ENCODE peak calls at places on chromosomes 13 and 19, in seven cellular contexts. Y is epithelial cell of esophagus; L is thoracic aorta; Z is hepatic stellate cell; A is T-helper 17 cell; N is stimulated activated CD8-positive, alpha-beta memory T cell treated with anti-CD3 and anti-CD28 coated beads, Interleukin-4, amount 100 ng/mL, for 4 hours; J is adrenal gland. V is an unnamed sample.

GRCh38 chr19:3785464-3785937 is 680 bp downstream of the MATK start:
- DNase-seq in Y (peak), J (no peak), Z (no peak), N (peak), L (no peak), A (no peak), V (no peak)

GRCh38 chr19:50870417-50871089 is 2.7 kb upstream of the KLK2 start:
- DNase-seq in L (no peak), A (no peak), Y (no peak), N (no peak), Z (no peak), J (no peak), V (no peak)

GRCh38 chr19:19997656-19998268 is 41.5 kb downstream of the ZNF682 start:
- DNase-seq in A (peak), Y (peak), L (no peak), N (no peak), J (peak), Z (no peak), V (peak)

GRCh38 chr19:44795398-44795987 is 13.4 kb upstream of the BCAM start:
- DNase-seq in Y (no peak), J (no peak), N (no peak), Z (no peak), A (no peak), L (no peak), V (no peak)

GRCh38 chr19:29645911-29646310 is 19.4 kb upstream of the PLEKHF1 start:
- DNase-seq in Z (no peak), J (peak), L (no peak), Y (peak), N (no peak), A (no peak), V (peak)

GRCh38 chr13:110913322-110913721 is 1.5 kb downstream of the ANKRD10 start:
- DNase-seq in Z (peak), L (no peak), J (no peak), A (no peak), N (no peak), Y (peak), V (no peak)

GRCh38 chr19:45446295-45446694 is 21.5 kb upstream of the FOSB start:
- DNase-seq in J (no peak), A (no peak), N (no peak), Y (peak), Z (no peak), L (no peak), V (no peak)

GRCh38 chr19:46603752-46604241 is 2.7 kb downstream of the CALM3 start:
- DNase-seq in N (no peak), J (no peak), Y (no peak), Z (no peak), A (no peak), L (no peak), V (no peak)

GRCh38 chr13:97004096-97004876 is 10.0 kb upstream of the OXGR1 start:
- DNase-seq in L (no peak), Z (no peak), Y (peak), N (no peak), J (no peak), A (no peak), V (no peak)